ENCODE peak calls at places on chromosome 17, in four cellular contexts. M, B, E and H are unnamed samples.

GRCh38 chr17:50221500-50222480 is 20.4 kb upstream of the COL1A1 start:
- DNase-seq in M (no peak), E (no peak), B (peak), H (no peak)

GRCh38 chr17:18246880-18247612 is 11.5 kb downstream of the FLII start:
- DNase-seq in M (peak), E (peak), B (no peak), H (no peak)

GRCh38 chr17:77033892-77034404 is 106.8 kb upstream of the SEC14L1 start:
- DNase-seq in E (no peak), M (no peak), B (no peak), H (no peak)

GRCh38 chr17:39739020-39739884 is 1.5 kb downstream of the GRB7 start:
- DNase-seq in E (peak), M (peak), B (peak), H (no peak)

GRCh38 chr17:44097110-44097810 is 26.2 kb downstream of the HDAC5 start:
- DNase-seq in E (no peak), M (peak), B (no peak), H (no peak)

GRCh38 chr17:63426917-63427308 is 19.2 kb downstream of the CYB561 start:
- DNase-seq in E (no peak), M (no peak), B (no peak), H (no peak)

GRCh38 chr17:2034806-2035548 is 5.0 kb downstream of the DPH1 start:
- DNase-seq in B (no peak), M (no peak), E (no peak), H (no peak)

GRCh38 chr17:57975044-57975443 is 13.0 kb downstream of the VEZF1 start:
- DNase-seq in M (no peak), E (no peak), B (no peak), H (no peak)

GRCh38 chr17:27514595-27515413 is 58.6 kb downstream of the KSR1 start:
- DNase-seq in B (no peak), E (no peak), M (no peak), H (no peak)

GRCh38 chr17:79741751-79742588 is 11.2 kb downstream of the ENPP7 start:
- DNase-seq in E (peak), B (peak), M (peak), H (peak)

GRCh38 chr17:78144736-78145641 is 1.2 kb upstream of the C17orf99 start:
- DNase-seq in E (no peak), M (peak), B (no peak), H (no peak)

GRCh38 chr17:30234296-30234695 is 1.2 kb downstream of the SLC6A4 start:
- DNase-seq in E (no peak), M (no peak), B (no peak), H (no peak)

GRCh38 chr17:74457146-74457819 is 9.2 kb upstream of the CD300A start:
- DNase-seq in E (peak), M (peak), B (peak), H (peak)

GRCh38 chr17:10270258-10270657 is 71.9 kb upstream of the GAS7 start:
- DNase-seq in E (no peak), B (no peak), M (no peak), H (no peak)

GRCh38 chr17:60542066-60542465 is 16.0 kb upstream of the APPBP2 start:
- DNase-seq in M (no peak), E (no peak), B (no peak), H (no peak)

GRCh38 chr17:27414271-27414670 is 42.0 kb upstream of the KSR1 start:
- DNase-seq in M (no peak), E (no peak), B (no peak), H (no peak)

GRCh38 chr17:46765491-46765890 is 53.0 kb downstream of the WNT3 start:
- DNase-seq in E (no peak), B (no peak), M (no peak), H (no peak)

GRCh38 chr17:73096201-73096600 is 3.7 kb upstream of the SLC39A11 start:
- DNase-seq in E (no peak), B (no peak), M (no peak), H (no peak)

GRCh38 chr17:76943202-76943601 is 75.0 kb downstream of the MGAT5B start:
- DNase-seq in M (no peak), B (no peak), E (peak), H (no peak)

GRCh38 chr17:50329716-50330115 is 16.2 kb upstream of the XYLT2 start:
- DNase-seq in M (no peak), E (no peak), B (no peak), H (no peak)

GRCh38 chr17:35743911-35744328 is 9.1 kb downstream of the GAS2L2 start:
- DNase-seq in B (no peak), M (peak), E (no peak), H (peak)

GRCh38 chr17:67386965-67387551 is 10.0 kb downstream of the PITPNC1 start:
- DNase-seq in B (no peak), E (peak), M (peak), H (peak)

GRCh38 chr17:72654746-72655145 is 437.7 kb downstream of the SLC39A11 start:
- DNase-seq in E (no peak), M (no peak), B (no peak), H (no peak)

GRCh38 chr17:75504347-75505151 is 10.8 kb downstream of the CASKIN2 start:
- DNase-seq in B (no peak), M (peak), E (peak), H (peak)

GRCh38 chr17:81722184-81723120 is 10.4 kb downstream of the SLC25A10 start:
- DNase-seq in B (no peak), M (peak), E (peak), H (no peak)

GRCh38 chr17:28398280-28398981 is 7.6 kb downstream of the SLC46A1 start:
- DNase-seq in E (no peak), B (no peak), M (no peak), H (no peak)